ENCODE peak calls at places on chromosomes 12 and 14, in six cellular contexts. W is cardiac muscle cell, C is right cardiac atrium, V is Peyer's patch, I is tibial nerve, F is HCT116. L is an unnamed sample.
A peak's percentile ranks its signal among the peaks of the same experiment; 100 is the strongest.

GRCh38 chr14:63713058-63713457 is 14.8 kb downstream of the SGPP1 start:
- DNase-seq in C (no peak), F (no peak), V (no peak), I (no peak), W (peak; percentile 9), L (peak; percentile 50)

GRCh38 chr12:125336246-125336645 is 271.0 kb downstream of the AACS start:
- DNase-seq in V (no peak), W (no peak), I (no peak), C (no peak), F (no peak), L (no peak)

GRCh38 chr12:26492406-26492805 is 297.0 kb downstream of the SSPN start:
- DNase-seq in F (no peak), W (no peak), V (no peak), C (no peak), I (no peak), L (no peak)

GRCh38 chr14:97943619-97944018 is 1146.4 kb downstream of the VRK1 start:
- DNase-seq in F (no peak), W (no peak), C (no peak), V (no peak), I (no peak), L (no peak)

GRCh38 chr14:35140718-35141581 is 18.6 kb downstream of the PRORP start:
- DNase-seq in W (peak; percentile 46), C (no peak), I (no peak), F (no peak), V (no peak), L (peak; percentile 34)

GRCh38 chr14:104536942-104537612 is 42.5 kb upstream of the C14orf180 start:
- DNase-seq in V (peak; percentile 26), I (no peak), F (peak; percentile 12), W (peak; percentile 57), C (no peak), L (no peak)

GRCh38 chr14:70358631-70359030 is 852 bp downstream of the COX16 start:
- DNase-seq in F (no peak), I (no peak), C (no peak), W (peak; percentile 25), V (no peak), L (no peak)

GRCh38 chr14:52304248-52304904 is 9.7 kb upstream of the PTGER2 start:
- DNase-seq in W (no peak), V (no peak), I (no peak), C (no peak), F (no peak), L (no peak)

GRCh38 chr12:122080149-122081107 is 1.9 kb downstream of the MLXIP start:
- DNase-seq in F (no peak), W (peak; percentile 94), C (peak; percentile 74), I (peak; percentile 44), V (peak; percentile 57), L (no peak)

GRCh38 chr12:77324763-77325468 is 259.5 kb upstream of the E2F7 start:
- DNase-seq in V (peak; percentile 79), W (peak; percentile 76), C (peak; percentile 83), I (peak; percentile 53), F (peak; percentile 40), L (peak; percentile 69)
- H3K4me3 ChIP-seq in V (peak overlapping the region; percentile 55), W (peak overlapping the region; percentile 85), C (peak overlapping the region; percentile 92), I (peak overlapping the region; percentile 68), F (peak overlapping the region; percentile 61), L (peak overlapping the region; percentile 64)

DNA sequence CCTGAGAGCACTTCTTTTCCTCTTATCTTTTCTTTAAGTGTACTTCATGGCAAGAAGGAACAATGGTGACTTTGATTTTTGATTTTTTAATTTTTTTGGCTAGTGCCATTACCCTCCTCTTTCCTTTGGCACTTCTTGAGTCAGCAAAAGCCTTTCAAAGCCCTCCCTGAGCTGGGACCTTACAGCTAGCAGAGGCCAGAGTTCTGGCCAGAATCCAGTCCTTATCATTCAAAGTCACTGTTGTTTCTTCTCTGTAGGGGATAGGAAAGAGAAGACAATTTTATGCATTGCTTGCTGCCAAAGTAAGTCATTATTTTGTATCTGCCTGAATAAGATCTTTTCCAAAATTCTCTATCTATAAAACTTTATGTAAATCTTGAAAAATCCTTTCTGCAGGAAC is 419.8 kb upstream of the PRICKLE1 start:
- DNase-seq in W (peak; percentile 43), F (no peak), I (no peak), V (no peak), C (no peak), L (no peak)
- H3K4me3 ChIP-seq in W (no peak overlapping the region), F (no peak overlapping the region), I (no peak overlapping the region), V (no peak overlapping the region), C (no peak overlapping the region), L (no peak overlapping the region)

DNA sequence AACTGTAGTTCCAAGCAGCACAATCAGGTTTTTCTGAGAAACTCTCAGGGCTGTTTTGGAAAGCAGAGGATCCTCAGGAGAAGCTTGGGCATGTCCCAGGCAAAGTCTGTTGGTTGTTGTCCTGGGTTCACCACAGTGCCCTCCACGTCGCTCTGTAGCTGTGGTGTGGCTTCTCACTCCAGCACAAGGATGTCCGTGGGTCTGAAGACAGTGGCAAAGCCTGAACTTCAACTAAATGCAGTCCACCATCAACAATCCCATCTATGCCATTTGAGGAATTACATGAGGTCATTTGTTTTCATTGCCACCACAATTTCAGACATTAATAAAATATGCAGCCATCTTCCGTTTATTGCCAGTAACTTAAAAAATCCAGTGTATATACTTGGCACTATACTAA is 272.2 kb downstream of the LRIG3 start:
- DNase-seq in W (no peak), F (no peak), I (no peak), V (no peak), C (no peak), L (no peak)
- H3K4me3 ChIP-seq in W (no peak overlapping the region), F (no peak overlapping the region), I (no peak overlapping the region), V (no peak overlapping the region), C (no peak overlapping the region), L (no peak overlapping the region)

GRCh38 chr14:76763362-76764041 is 2.2 kb downstream of the VASH1 start:
- DNase-seq in W (no peak), V (no peak), F (no peak), C (no peak), I (no peak), L (no peak)
- H3K4me3 ChIP-seq in W (no peak overlapping the region), V (no peak overlapping the region), F (no peak overlapping the region), C (peak overlapping the region; percentile 70), I (peak overlapping the region; percentile 94), L (no peak overlapping the region)

GRCh38 chr14:20434701-20435453 is 1.1 kb downstream of the KLHL33 start:
- DNase-seq in F (no peak), W (peak; percentile 35), C (peak; percentile 79), I (peak; percentile 66), V (peak; percentile 55), L (no peak)
- H3K4me3 ChIP-seq in F (no peak overlapping the region), W (no peak overlapping the region), C (peak overlapping the region; percentile 68), I (peak overlapping the region; percentile 50), V (peak overlapping the region; percentile 28), L (no peak overlapping the region)

GRCh38 chr12:77590306-77590705 is 240.4 kb upstream of the NAV3 start:
- DNase-seq in F (no peak), V (no peak), W (no peak), C (no peak), I (no peak), L (no peak)

GRCh38 chr12:77599782-77600491 is 230.8 kb upstream of the NAV3 start:
- DNase-seq in W (no peak), V (no peak), F (no peak), I (no peak), C (no peak), L (no peak)

GRCh38 chr12:77591959-77592358 is 238.7 kb upstream of the NAV3 start:
- DNase-seq in F (no peak), W (no peak), C (peak; percentile 11), I (no peak), V (no peak), L (no peak)

DNA sequence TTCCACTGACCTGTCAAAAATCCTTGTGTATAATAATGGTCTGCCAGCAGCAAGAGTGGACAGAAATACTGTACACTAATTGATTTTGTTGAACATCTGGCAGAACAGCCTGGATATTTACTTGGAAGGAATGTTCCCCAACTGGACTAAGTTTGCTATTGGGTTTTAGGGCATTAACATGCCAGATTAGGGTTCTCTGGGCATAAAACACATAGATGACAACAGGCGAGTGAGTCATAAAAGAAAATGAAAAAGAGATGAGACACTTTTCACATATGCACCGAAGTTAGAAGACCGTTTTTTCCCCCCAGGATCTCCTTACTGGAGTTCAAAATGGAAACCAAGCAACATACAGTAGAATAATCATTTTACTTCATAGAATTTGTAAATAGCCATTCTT is 236.3 kb upstream of the NAV3 start:
- DNase-seq in V (no peak), C (no peak), I (no peak), F (no peak), W (no peak), L (no peak)
- H3K4me3 ChIP-seq in V (no peak overlapping the region), C (no peak overlapping the region), I (no peak overlapping the region), F (no peak overlapping the region), W (no peak overlapping the region), L (no peak overlapping the region)

L was measured in GM12865.